ENCODE peak calls at places on chromosome 17, in four cellular contexts. K is pancreas, A is H9, P is uterus. M is an unnamed sample.

GRCh38 chr17:41484920-41485904 is 4.3 kb upstream of the KRT35 start:
- DNase-seq in K (no peak), A (no peak), P (no peak), M (no peak)

GRCh38 chr17:20263595-20263994 is 203.7 kb downstream of the LGALS9B start:
- DNase-seq in K (no peak), A (no peak), P (peak), M (no peak)

GRCh38 chr17:7801582-7801981 is 32.4 kb upstream of the KDM6B start:
- DNase-seq in K (no peak), A (no peak), P (no peak), M (no peak)

GRCh38 chr17:18920911-18921441 is 31.0 kb upstream of the SLC5A10 start:
- DNase-seq in K (no peak), A (no peak), P (no peak), M (no peak)

GRCh38 chr17:12352127-12352526 is 313.6 kb upstream of the MYOCD start:
- DNase-seq in K (no peak), A (no peak), P (no peak), M (no peak)

GRCh38 chr17:49925916-49926315 is 43.1 kb upstream of the DLX4 start:
- DNase-seq in K (no peak), A (no peak), P (no peak), M (no peak)

GRCh38 chr17:28340374-28340773 is 4.8 kb downstream of the TNFAIP1 start:
- DNase-seq in K (no peak), A (no peak), P (no peak), M (no peak)

GRCh38 chr17:40445769-40446468 is 2.7 kb downstream of the IGFBP4 start:
- DNase-seq in K (no peak), A (no peak), P (no peak), M (no peak)

GRCh38 chr17:80704381-80704819 is 159.8 kb downstream of the RPTOR start:
- DNase-seq in K (no peak), A (no peak), P (no peak), M (no peak)

GRCh38 chr17:31327534-31328526 is 6.4 kb upstream of the EVI2A start:
- DNase-seq in K (no peak), A (no peak), P (no peak), M (peak)

GRCh38 chr17:38554430-38555350 is 51.1 kb downstream of the SRCIN1 start:
- DNase-seq in K (no peak), A (no peak), P (no peak), M (no peak)

GRCh38 chr17:38333635-38334295 is 10.0 kb downstream of the GPR179 start:
- DNase-seq in K (peak), A (peak), P (no peak), M (no peak)

GRCh38 chr17:68197997-68198930 is 49.6 kb upstream of the AMZ2 start:
- DNase-seq in K (no peak), A (peak), P (no peak), M (no peak)

GRCh38 chr17:64608571-64608981 is 53.5 kb downstream of the SMURF2 start:
- DNase-seq in K (no peak), A (no peak), P (no peak), M (no peak)

GRCh38 chr17:75549246-75550138 is 24.0 kb downstream of the LLGL2 start:
- DNase-seq in K (peak), A (peak), P (no peak), M (no peak)

GRCh38 chr17:69405096-69405495 is 9.4 kb upstream of the MAP2K6 start:
- DNase-seq in K (no peak), A (no peak), P (no peak), M (no peak)

GRCh38 chr17:63675231-63675606 is 24.7 kb downstream of the LIMD2 start:
- DNase-seq in K (no peak), A (peak), P (no peak), M (no peak)

GRCh38 chr17:32266389-32267269 is 997 bp downstream of the RHBDL3 start:
- DNase-seq in K (no peak), A (peak), P (no peak), M (no peak)

GRCh38 chr17:18277076-18277475 is 16.6 kb downstream of the MIEF2 start:
- DNase-seq in K (no peak), A (no peak), P (no peak), M (no peak)

GRCh38 chr17:56047321-56047720 is 106.0 kb upstream of the ANKFN1 start:
- DNase-seq in K (no peak), A (no peak), P (no peak), M (no peak)

GRCh38 chr17:7323731-7324437 is 5.3 kb downstream of the NEURL4 start:
- DNase-seq in K (peak), A (peak), P (no peak), M (no peak)

GRCh38 chr17:58207451-58207850 is 11.6 kb downstream of the MKS1 start:
- DNase-seq in K (no peak), A (no peak), P (no peak), M (no peak)

GRCh38 chr17:44067547-44067945 is 1.1 kb upstream of the LSM12 start:
- DNase-seq in K (no peak), A (no peak), P (no peak), M (no peak)

GRCh38 chr17:21218101-21218500 is 4.1 kb upstream of the TMEM11 start:
- DNase-seq in K (no peak), A (peak), P (no peak), M (no peak)

GRCh38 chr17:27430383-27430840 is 25.8 kb upstream of the KSR1 start:
- DNase-seq in K (no peak), A (no peak), P (no peak), M (no peak)

GRCh38 chr17:65359016-65359415 is 202.4 kb downstream of the AXIN2 start:
- DNase-seq in K (no peak), A (no peak), P (no peak), M (peak)

GRCh38 chr17:42525221-42525620 is 10.8 kb upstream of the NAGLU start:
- DNase-seq in K (no peak), A (no peak), P (no peak), M (peak)

GRCh38 chr17:42122371-42123303 is at the start of gene HSPB9:
- DNase-seq in K (peak), A (peak), P (no peak), M (no peak)

GRCh38 chr17:2853722-2854580 is 57.7 kb downstream of the RAP1GAP2 start:
- DNase-seq in K (peak), A (no peak), P (no peak), M (no peak)

GRCh38 chr17:8268550-8269298 is 19.6 kb downstream of the PFAS start:
- DNase-seq in K (no peak), A (no peak), P (no peak), M (no peak)

GRCh38 chr17:17732892-17733670 is 51.8 kb downstream of the RAI1 start:
- DNase-seq in K (no peak), A (no peak), P (no peak), M (no peak)

GRCh38 chr17:50133769-50134099 is 3.8 kb upstream of the SAMD14 start:
- DNase-seq in K (no peak), A (no peak), P (no peak), M (no peak)

GRCh38 chr17:28883967-28884702 is 13.4 kb downstream of the FLOT2 start:
- DNase-seq in K (no peak), A (no peak), P (no peak), M (no peak)

GRCh38 chr17:64534187-64534586 is 27.4 kb downstream of the CEP95 start:
- DNase-seq in K (no peak), A (no peak), P (no peak), M (no peak)

GRCh38 chr17:80565347-80566053 is 20.9 kb downstream of the RPTOR start:
- DNase-seq in K (no peak), A (no peak), P (no peak), M (no peak)

GRCh38 chr17:61410555-61411089 is 11.0 kb downstream of the TBX2 start:
- DNase-seq in K (no peak), A (peak), P (peak), M (peak)

GRCh38 chr17:38921756-38922411 is 3.5 kb upstream of the LASP1NB start:
- DNase-seq in K (peak), A (no peak), P (no peak), M (no peak)

GRCh38 chr17:57111386-57111785 is 26.3 kb downstream of the AKAP1 start:
- DNase-seq in K (no peak), A (no peak), P (no peak), M (no peak)

GRCh38 chr17:57114085-57114673 is 29.1 kb downstream of the AKAP1 start:
- DNase-seq in K (peak), A (peak), P (peak), M (no peak)

GRCh38 chr17:57110579-57111367 is 25.7 kb downstream of the AKAP1 start:
- DNase-seq in K (no peak), A (no peak), P (no peak), M (no peak)

GRCh38 chr17:57113656-57114055 is 28.6 kb downstream of the AKAP1 start:
- DNase-seq in K (no peak), A (no peak), P (no peak), M (no peak)

GRCh38 chr17:57112994-57113393 is 27.9 kb downstream of the AKAP1 start:
- DNase-seq in K (no peak), A (no peak), P (no peak), M (no peak)
- H3K27ac ChIP-seq in K (no peak), A (no peak), P (no peak), M (no peak)

DNA sequence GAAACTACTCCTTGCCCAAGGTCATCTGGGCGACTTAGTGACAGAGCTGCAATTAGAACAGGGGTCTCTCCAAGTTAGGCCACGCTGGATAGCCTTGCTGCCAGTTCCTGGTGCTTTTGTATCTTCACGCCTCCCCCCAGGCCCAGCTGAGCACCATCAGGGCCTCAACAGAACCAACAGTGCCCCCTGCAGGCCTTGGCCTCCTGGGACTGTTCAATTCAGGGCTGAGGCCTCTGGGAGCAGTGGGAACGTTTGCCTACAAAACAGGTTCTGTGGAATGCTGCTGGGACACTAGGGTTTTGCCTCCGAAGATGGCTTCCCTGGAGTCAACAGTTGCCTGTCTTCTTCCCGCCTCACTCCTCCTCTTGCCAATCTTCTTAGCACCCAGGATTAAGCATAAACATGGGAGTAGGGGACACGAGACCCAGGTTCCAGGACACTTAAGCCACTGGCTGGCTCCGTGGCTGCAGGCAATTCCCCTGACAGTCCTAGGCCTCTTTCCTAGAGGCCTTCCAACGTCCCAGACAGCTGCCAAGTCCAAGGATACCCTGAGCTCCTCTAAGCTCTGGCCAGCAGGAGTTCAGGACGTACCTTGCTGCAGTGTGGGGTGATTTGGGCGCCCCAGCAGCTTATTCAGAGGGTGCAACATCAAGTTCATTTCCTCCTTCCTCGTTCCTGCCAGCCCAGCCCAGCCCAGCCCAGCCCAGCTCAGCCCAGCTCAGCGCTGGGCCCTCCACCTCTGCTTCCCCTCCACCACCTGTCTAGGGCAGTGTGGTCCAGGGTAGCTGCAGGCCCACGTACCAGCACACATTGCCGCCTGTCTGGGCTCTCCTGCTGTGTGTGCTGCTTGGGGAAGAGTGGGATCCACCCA is 246.6 kb upstream of the RPL38 start:
- DNase-seq in K (peak), A (peak), P (no peak), M (no peak)
- TF ChIP-seq CTCF in K (peak), A (peak), P (no peak), M (peak)

GRCh38 chr17:77144227-77144626 is 3.5 kb downstream of the SEC14L1 start:
- DNase-seq in K (no peak), A (no peak), P (no peak), M (no peak)

GRCh38 chr17:77146882-77147281 is 6.1 kb downstream of the SEC14L1 start:
- DNase-seq in K (peak), A (peak), P (no peak), M (no peak)

GRCh38 chr17:77147357-77147801 is 6.6 kb downstream of the SEC14L1 start:
- DNase-seq in K (no peak), A (no peak), P (no peak), M (no peak)

GRCh38 chr17:77145209-77145608 is 4.4 kb downstream of the SEC14L1 start:
- DNase-seq in K (no peak), A (no peak), P (no peak), M (no peak)

GRCh38 chr17:77145635-77146632 is 5.2 kb downstream of the SEC14L1 start:
- DNase-seq in K (peak), A (peak), P (no peak), M (no peak)
- H3K27ac ChIP-seq in K (peak), A (no peak), P (peak), M (peak)

DNA sequence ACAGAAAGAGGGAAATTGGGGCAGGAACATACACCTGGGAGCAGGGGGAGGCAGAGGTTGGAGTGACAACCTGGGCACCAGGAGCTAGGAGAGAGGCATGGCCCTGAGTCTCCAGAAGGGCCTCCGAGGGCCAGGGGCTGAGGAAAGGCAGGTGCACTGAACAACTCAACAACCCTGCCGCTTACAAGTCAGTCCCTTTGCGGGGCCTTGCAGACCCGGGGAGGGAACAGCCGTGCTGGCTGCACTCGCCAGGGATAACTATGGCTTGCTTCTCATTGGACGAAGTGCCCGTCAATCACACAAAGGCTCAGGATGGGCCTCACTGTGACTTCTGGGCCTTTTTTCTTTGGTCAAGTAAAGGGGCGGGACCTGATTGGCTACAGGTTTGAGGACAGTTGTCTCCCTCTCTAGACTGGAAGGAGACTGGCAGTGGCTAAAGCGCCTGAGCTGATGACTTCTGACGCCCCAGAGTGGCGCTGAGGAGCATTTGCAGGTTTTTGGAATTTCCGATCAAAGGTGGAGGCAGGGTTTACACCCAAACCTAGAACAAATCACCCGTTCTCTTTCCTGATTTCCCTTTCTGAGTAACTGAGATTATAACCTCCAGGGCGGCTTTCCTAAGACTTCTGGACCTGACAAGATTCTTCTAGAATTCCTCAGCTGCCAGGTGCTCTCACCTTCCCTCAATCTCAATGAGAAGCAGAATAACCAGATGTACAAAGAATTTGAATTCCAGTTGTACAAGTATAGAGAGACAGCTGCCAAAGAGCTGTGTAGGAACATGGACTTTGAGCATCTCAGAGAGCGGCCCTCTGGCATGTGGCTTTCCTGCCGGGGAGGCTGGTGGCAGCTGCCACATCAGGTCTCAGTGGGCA is 27.6 kb upstream of the ST6GALNAC2 start:
- DNase-seq in K (no peak), A (peak), P (no peak), M (no peak)
- TF ChIP-seq CTCF in K (no peak), A (peak), P (no peak), M (no peak)

GRCh38 chr17:48588519-48588918 is 1.5 kb downstream of the HOXB3 start:
- DNase-seq in K (no peak), A (no peak), P (no peak), M (no peak)

GRCh38 chr17:48588074-48588415 is 2.0 kb downstream of the HOXB3 start:
- DNase-seq in K (no peak), A (no peak), P (no peak), M (no peak)

GRCh38 chr17:48587276-48588073 is 2.6 kb downstream of the HOXB3 start:
- DNase-seq in K (no peak), A (no peak), P (no peak), M (no peak)

GRCh38 chr17:48583708-48584582 is 5.8 kb upstream of the HOXB4 start:
- DNase-seq in K (no peak), A (no peak), P (no peak), M (no peak)

DNA sequence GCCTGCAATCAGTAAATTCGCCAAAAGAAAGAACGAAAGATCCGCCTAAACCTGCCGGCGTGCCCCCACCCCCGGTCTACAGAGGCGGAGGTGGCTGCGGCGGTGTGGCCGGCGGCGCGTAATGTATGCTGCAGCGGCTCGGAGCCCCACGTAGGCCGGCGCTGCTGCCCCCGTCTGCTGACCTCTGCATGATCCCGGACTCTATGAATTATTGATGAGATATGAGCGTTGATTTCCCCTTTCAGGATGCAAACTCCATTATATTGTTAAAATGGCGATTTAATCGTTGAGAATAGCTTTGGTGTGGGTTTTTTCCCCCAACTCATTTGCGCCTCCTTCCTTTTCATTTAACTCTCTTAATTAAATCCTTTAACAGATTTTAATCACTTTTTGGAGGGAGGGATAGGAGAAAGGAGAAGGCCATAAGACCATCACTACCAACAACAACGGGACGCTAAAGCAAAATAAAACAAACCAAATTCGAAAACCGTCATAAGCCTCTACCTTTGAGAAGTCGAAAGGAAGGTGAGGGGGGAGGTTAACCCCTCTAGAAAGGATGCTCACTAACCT is 3.6 kb downstream of the HOXB3 start:
- DNase-seq in K (no peak), A (no peak), P (no peak), M (no peak)
- H3K27ac ChIP-seq in K (no peak), A (no peak), P (peak), M (peak)

GRCh38 chr17:52298881-52299280 is 140.4 kb upstream of the CA10 start:
- DNase-seq in K (no peak), A (no peak), P (no peak), M (no peak)

GRCh38 chr17:52297230-52298010 is 138.9 kb upstream of the CA10 start:
- DNase-seq in K (no peak), A (no peak), P (no peak), M (no peak)
- TF ChIP-seq CTCF in K (no peak), A (peak), P (no peak), M (no peak)

GRCh38 chr17:78384479-78385175 is 6.2 kb downstream of the PGS1 start:
- DNase-seq in K (no peak), A (no peak), P (no peak), M (no peak)

GRCh38 chr17:78379134-78379497 is 667 bp downstream of the PGS1 start:
- DNase-seq in K (no peak), A (no peak), P (no peak), M (peak)

GRCh38 chr17:78383725-78384471 is 5.4 kb downstream of the PGS1 start:
- DNase-seq in K (no peak), A (no peak), P (peak), M (peak)

GRCh38 chr17:78380370-78380769 is 1.9 kb downstream of the PGS1 start:
- DNase-seq in K (no peak), A (no peak), P (no peak), M (no peak)

DNA sequence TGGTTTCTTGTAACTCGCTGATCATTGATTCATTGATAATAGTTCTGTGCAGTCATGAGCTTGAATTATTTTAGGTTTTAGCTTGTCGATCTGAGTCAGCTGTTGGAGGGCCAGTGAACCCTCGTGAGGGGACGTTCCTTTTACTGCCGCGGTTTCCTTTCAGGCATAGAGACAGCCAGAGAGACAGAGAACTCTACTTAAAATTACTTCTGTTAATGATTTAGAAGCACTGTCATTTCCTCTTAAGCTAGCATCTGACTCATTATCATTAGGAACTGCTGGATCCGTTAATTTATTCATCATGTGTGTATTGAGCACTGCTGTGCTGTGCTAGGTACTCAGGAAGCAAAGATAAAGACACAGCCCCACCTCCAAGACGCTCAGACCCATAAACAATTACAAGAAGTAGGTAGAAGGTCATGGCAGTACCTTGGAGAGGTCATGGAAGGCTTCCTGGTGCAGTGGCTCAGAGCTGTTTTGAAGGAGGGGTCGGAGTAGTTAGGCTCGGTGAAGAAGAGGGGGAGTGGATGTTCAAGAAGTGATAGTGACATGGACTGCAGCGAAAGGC is 3.2 kb downstream of the PGS1 start:
- DNase-seq in K (no peak), A (peak), P (no peak), M (no peak)
- H3K27ac ChIP-seq in K (peak), A (no peak), P (peak), M (peak)

M was measured in AG04450.